ENCODE peak calls at places on chromosomes 2 and 18, in four cellular contexts. One of them, this sample, is unnamed.

GRCh38 chr2:152716805-152717241 is 438 bp downstream of the PRPF40A start:
- DNase-seq in K562: peak; percentile 74
- DNase-seq in H9: no peak
- DNase-seq in SK-N-SH: peak; percentile 11
- DNase-seq in this sample: no peak

GRCh38 chr2:229370484-229370883 is 99.4 kb upstream of the PID1 start:
- DNase-seq in H9: no peak
- DNase-seq in K562: no peak
- DNase-seq in SK-N-SH: no peak
- DNase-seq in this sample: no peak

GRCh38 chr2:20588918-20589871 is 61.7 kb downstream of the HS1BP3 start:
- DNase-seq in SK-N-SH: no peak
- DNase-seq in H9: no peak
- DNase-seq in K562: no peak
- DNase-seq in this sample: no peak

GRCh38 chr18:78965260-78965659 is 14.4 kb upstream of the SALL3 start:
- DNase-seq in H9: peak; percentile 33
- DNase-seq in SK-N-SH: no peak
- DNase-seq in K562: no peak
- DNase-seq in this sample: no peak

GRCh38 chr2:100895402-100895801 is 75.5 kb downstream of the NPAS2 start:
- DNase-seq in K562: no peak
- DNase-seq in SK-N-SH: peak; percentile 64
- DNase-seq in H9: no peak
- DNase-seq in this sample: no peak

GRCh38 chr2:172698041-172698863 is 37.4 kb upstream of the RAPGEF4 start:
- DNase-seq in K562: peak; percentile 18
- DNase-seq in H9: no peak
- DNase-seq in SK-N-SH: no peak
- DNase-seq in this sample: peak; percentile 93

GRCh38 chr18:25557006-25557405 is 205.0 kb upstream of the ZNF521 start:
- DNase-seq in SK-N-SH: no peak
- DNase-seq in K562: no peak
- DNase-seq in H9: no peak
- DNase-seq in this sample: no peak

GRCh38 chr2:85647823-85648526 is 20.0 kb downstream of the SFTPB start:
- DNase-seq in SK-N-SH: no peak
- DNase-seq in K562: no peak
- DNase-seq in H9: no peak
- DNase-seq in this sample: no peak

GRCh38 chr2:230205721-230206120 is 14.1 kb downstream of the SP110 start:
- DNase-seq in SK-N-SH: no peak
- DNase-seq in H9: no peak
- DNase-seq in K562: no peak
- DNase-seq in this sample: no peak

GRCh38 chr2:240325654-240326031 is 109.8 kb upstream of the GPC1 start:
- DNase-seq in K562: no peak
- DNase-seq in SK-N-SH: peak; percentile 82
- DNase-seq in H9: no peak
- DNase-seq in this sample: peak; percentile 37

DNA sequence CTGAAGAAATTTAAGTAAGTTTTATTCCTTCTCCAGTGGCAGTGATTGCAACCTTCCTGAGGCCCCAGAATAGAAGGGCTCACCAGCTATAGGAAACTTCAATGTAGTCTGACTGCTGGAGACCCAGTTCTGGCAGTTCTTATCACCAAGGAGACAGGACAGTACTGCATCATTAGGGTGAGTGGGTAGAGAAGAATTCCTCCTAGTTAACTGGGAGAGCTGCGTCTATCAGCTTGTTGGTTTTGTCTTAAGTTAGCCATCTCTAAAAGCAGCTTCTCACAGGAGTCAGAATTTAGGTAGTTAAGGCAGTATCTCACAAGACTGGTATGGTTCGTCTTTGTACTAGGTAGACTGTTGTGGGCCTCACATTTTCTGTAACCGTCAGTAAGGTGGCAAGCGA is 3.3 kb upstream of the MSTN start:
- DNase-seq in H9: no peak
- DNase-seq in K562: no peak
- DNase-seq in SK-N-SH: no peak
- DNase-seq in this sample: no peak
- H2AFZ ChIP-seq in H9: no peak overlapping the region
- H2AFZ ChIP-seq in K562: peak overlapping the region; percentile 40
- H2AFZ ChIP-seq in SK-N-SH: no peak overlapping the region
- H2AFZ ChIP-seq in this sample: no peak overlapping the region

GRCh38 chr2:226002438-226002837 is 602.9 kb downstream of the NYAP2 start:
- DNase-seq in H9: no peak
- DNase-seq in SK-N-SH: no peak
- DNase-seq in K562: no peak
- DNase-seq in this sample: peak; percentile 80
- H3K9ac ChIP-seq in H9: no peak overlapping the region
- H3K9ac ChIP-seq in SK-N-SH: no peak overlapping the region
- H3K9ac ChIP-seq in K562: no peak overlapping the region
- H3K9ac ChIP-seq in this sample: no peak overlapping the region

GRCh38 chr2:88827821-88828220 is 136.3 kb downstream of the RPIA start:
- DNase-seq in H9: no peak
- DNase-seq in SK-N-SH: no peak
- DNase-seq in K562: no peak
- DNase-seq in this sample: no peak
- H3K4me2 ChIP-seq in H9: no peak overlapping the region
- H3K4me2 ChIP-seq in SK-N-SH: no peak overlapping the region
- H3K4me2 ChIP-seq in K562: no peak overlapping the region
- H3K4me2 ChIP-seq in this sample: no peak overlapping the region

DNA sequence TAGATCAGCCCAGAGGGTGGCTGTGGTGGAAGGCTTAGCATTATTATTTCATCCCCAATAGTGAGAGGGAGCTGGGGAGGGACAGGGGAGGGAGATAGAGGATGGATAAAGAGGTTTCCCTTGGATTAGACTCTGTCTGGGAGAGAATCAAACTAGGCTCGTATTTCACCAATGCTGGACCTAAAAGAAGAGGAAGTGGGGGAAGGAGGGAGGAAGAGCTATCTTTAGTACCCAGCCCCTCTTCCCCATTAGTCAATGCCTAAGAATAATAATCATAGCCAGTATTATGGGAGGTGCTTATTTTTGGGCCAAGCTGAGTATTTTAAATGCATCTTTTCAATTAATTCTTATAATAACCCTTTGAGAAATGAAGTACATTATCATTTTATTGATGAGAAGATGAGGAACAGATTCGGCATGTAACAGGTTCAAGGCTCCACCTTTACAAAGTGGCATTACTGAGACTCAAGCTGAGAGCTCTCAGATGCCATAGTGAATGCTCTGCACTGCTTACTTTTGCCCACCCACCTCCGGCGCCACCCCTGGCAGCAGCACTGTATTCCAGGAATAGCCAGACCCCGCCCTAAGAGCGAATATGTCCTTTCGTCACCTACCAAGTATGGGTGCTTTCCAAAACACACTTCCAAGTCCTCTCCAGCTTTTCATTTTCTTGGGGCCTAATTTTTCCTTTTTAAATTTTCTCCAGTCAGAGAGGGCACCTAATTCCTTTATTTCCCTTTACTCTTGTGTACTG is 21.0 kb downstream of the PAX8 start:
- DNase-seq in SK-N-SH: no peak
- DNase-seq in K562: no peak
- DNase-seq in H9: no peak
- DNase-seq in this sample: no peak
- H2AFZ ChIP-seq in SK-N-SH: no peak overlapping the region
- H2AFZ ChIP-seq in K562: no peak overlapping the region
- H2AFZ ChIP-seq in H9: no peak overlapping the region
- H2AFZ ChIP-seq in this sample: no peak overlapping the region

GRCh38 chr2:33484042-33484621 is 7.7 kb downstream of the RASGRP3 start:
- DNase-seq in SK-N-SH: no peak
- DNase-seq in K562: no peak
- DNase-seq in H9: no peak
- DNase-seq in this sample: no peak
- H3K9ac ChIP-seq in SK-N-SH: no peak overlapping the region
- H3K9ac ChIP-seq in K562: no peak overlapping the region
- H3K9ac ChIP-seq in H9: no peak overlapping the region
- H3K9ac ChIP-seq in this sample: no peak overlapping the region

GRCh38 chr2:239044336-239044735 is 196.5 kb downstream of the TWIST2 start:
- DNase-seq in K562: no peak
- DNase-seq in H9: no peak
- DNase-seq in SK-N-SH: no peak
- DNase-seq in this sample: no peak

GRCh38 chr2:239041062-239041461 is 193.2 kb downstream of the TWIST2 start:
- DNase-seq in SK-N-SH: no peak
- DNase-seq in H9: no peak
- DNase-seq in K562: no peak
- DNase-seq in this sample: no peak

GRCh38 chr2:239042046-239042445 is 194.2 kb downstream of the TWIST2 start:
- DNase-seq in SK-N-SH: no peak
- DNase-seq in K562: no peak
- DNase-seq in H9: no peak
- DNase-seq in this sample: no peak

GRCh38 chr2:239043326-239043725 is 195.4 kb downstream of the TWIST2 start:
- DNase-seq in K562: no peak
- DNase-seq in H9: no peak
- DNase-seq in SK-N-SH: no peak
- DNase-seq in this sample: no peak

GRCh38 chr2:239042551-239043320 is 194.9 kb downstream of the TWIST2 start:
- DNase-seq in SK-N-SH: no peak
- DNase-seq in H9: no peak
- DNase-seq in K562: no peak
- DNase-seq in this sample: no peak
- H3K4me2 ChIP-seq in SK-N-SH: no peak overlapping the region
- H3K4me2 ChIP-seq in H9: no peak overlapping the region
- H3K4me2 ChIP-seq in K562: no peak overlapping the region
- H3K4me2 ChIP-seq in this sample: no peak overlapping the region

GRCh38 chr2:149486664-149487063 is 100.9 kb downstream of the MMADHC start:
- DNase-seq in SK-N-SH: no peak
- DNase-seq in K562: no peak
- DNase-seq in H9: no peak
- DNase-seq in this sample: no peak

GRCh38 chr2:149490296-149490695 is 97.3 kb downstream of the MMADHC start:
- DNase-seq in SK-N-SH: peak; percentile 37
- DNase-seq in K562: no peak
- DNase-seq in H9: no peak
- DNase-seq in this sample: no peak

GRCh38 chr2:149487189-149487588 is 100.4 kb downstream of the MMADHC start:
- DNase-seq in SK-N-SH: no peak
- DNase-seq in H9: no peak
- DNase-seq in K562: no peak
- DNase-seq in this sample: no peak

GRCh38 chr2:149489452-149489851 is 98.1 kb downstream of the MMADHC start:
- DNase-seq in H9: peak; percentile 65
- DNase-seq in SK-N-SH: no peak
- DNase-seq in K562: peak; percentile 4
- DNase-seq in this sample: no peak

GRCh38 chr2:149488719-149489440 is 98.7 kb downstream of the MMADHC start:
- DNase-seq in SK-N-SH: no peak
- DNase-seq in K562: no peak
- DNase-seq in H9: no peak
- DNase-seq in this sample: no peak
- H2AFZ ChIP-seq in SK-N-SH: no peak overlapping the region
- H2AFZ ChIP-seq in K562: no peak overlapping the region
- H2AFZ ChIP-seq in H9: no peak overlapping the region
- H2AFZ ChIP-seq in this sample: no peak overlapping the region

GRCh38 chr2:74959106-74959751 is 786 bp downstream of the POLE4 start:
- DNase-seq in K562: no peak
- DNase-seq in H9: no peak
- DNase-seq in SK-N-SH: no peak
- DNase-seq in this sample: no peak
- H3K9ac ChIP-seq in K562: no peak overlapping the region
- H3K9ac ChIP-seq in H9: no peak overlapping the region
- H3K9ac ChIP-seq in SK-N-SH: peak overlapping the region; percentile 67
- H3K9ac ChIP-seq in this sample: no peak overlapping the region

DNA sequence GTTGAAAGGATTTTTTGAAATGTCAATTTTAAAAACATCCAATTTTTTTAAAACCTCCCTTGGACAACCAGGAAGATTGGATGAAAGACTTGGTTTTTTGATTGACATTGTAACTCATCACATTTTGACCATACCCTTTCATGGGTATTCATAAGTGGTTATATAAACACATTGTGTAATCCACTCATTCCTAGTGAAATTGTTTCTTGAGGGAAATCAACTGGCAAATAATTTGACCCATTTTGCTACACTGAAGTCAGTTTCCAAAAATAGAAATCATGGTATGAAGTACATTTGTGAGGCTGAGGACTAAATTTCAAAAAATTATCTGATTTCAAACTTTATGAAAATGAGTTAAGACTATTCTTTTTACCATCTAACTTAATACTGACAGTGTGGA is 31.5 kb downstream of the FBXO48 start:
- DNase-seq in SK-N-SH: no peak
- DNase-seq in H9: no peak
- DNase-seq in K562: no peak
- DNase-seq in this sample: no peak
- H3K4me2 ChIP-seq in SK-N-SH: no peak overlapping the region
- H3K4me2 ChIP-seq in H9: no peak overlapping the region
- H3K4me2 ChIP-seq in K562: no peak overlapping the region
- H3K4me2 ChIP-seq in this sample: no peak overlapping the region

This sample was measured in mammary epithelial cell.